ENCODE peak calls at places on chromosomes 16 and 17, in seven cellular contexts. S is endothelial cell of umbilical vein, P is HepG2, J is GM23338, M is astrocyte, D is PC-3, Z is H1. C is an unnamed sample.

GRCh38 chr17:15392326-15392739 is 50.9 kb upstream of the TEKT3 start:
- DNase-seq in S (peak; percentile 18), M (peak; percentile 90), D (peak; percentile 99), Z (no peak), P (no peak), J (no peak), C (no peak)

GRCh38 chr16:9364721-9365693 is 273.6 kb downstream of the HAPSTR1 start:
- DNase-seq in Z (peak; percentile 4), P (peak; percentile 86), D (no peak), M (no peak), J (no peak), S (no peak), C (no peak)

GRCh38 chr17:55286681-55287589 is 22.2 kb downstream of the HLF start:
- DNase-seq in D (peak; percentile 17), M (peak; percentile 55), P (peak; percentile 100), S (no peak), Z (no peak), J (no peak), C (peak; percentile 28)

GRCh38 chr17:4965311-4965986 is 2.2 kb downstream of the SPAG7 start:
- DNase-seq in P (no peak), Z (no peak), J (no peak), D (no peak), S (no peak), M (no peak), C (peak; percentile 89)

GRCh38 chr16:58211245-58211644 is 13.3 kb upstream of the CSNK2A2 start:
- DNase-seq in Z (no peak), M (no peak), P (no peak), S (no peak), D (peak; percentile 30), J (no peak), C (no peak)

GRCh38 chr17:61353211-61353610 is 46.4 kb upstream of the TBX2 start:
- DNase-seq in M (no peak), D (no peak), P (no peak), Z (no peak), S (no peak), J (no peak), C (no peak)

GRCh38 chr17:5809056-5809455 is 224.7 kb upstream of the NLRP1 start:
- DNase-seq in P (no peak), Z (no peak), D (no peak), J (no peak), S (no peak), M (no peak), C (no peak)

GRCh38 chr16:73126453-73126853 is 78.5 kb upstream of the ZFHX3 start:
- DNase-seq in P (peak; percentile 45), M (peak; percentile 61), S (no peak), Z (no peak), J (no peak), D (no peak), C (peak; percentile 24)

GRCh38 chr16:48559462-48560211 is 50.3 kb downstream of the N4BP1 start:
- DNase-seq in M (no peak), P (no peak), Z (no peak), D (no peak), J (peak; percentile 42), S (no peak), C (no peak)

GRCh38 chr16:2831203-2831602 is 1.1 kb downstream of the ZG16B start:
- DNase-seq in S (no peak), D (no peak), J (no peak), Z (no peak), P (no peak), M (no peak), C (no peak)

GRCh38 chr16:74192281-74192680 is 104.3 kb upstream of the PSMD7 start:
- DNase-seq in D (no peak), M (no peak), P (no peak), Z (no peak), S (no peak), J (no peak), C (no peak)

GRCh38 chr17:45895969-45896793 is 1.8 kb downstream of the MAPT start:
- DNase-seq in M (no peak), D (no peak), S (no peak), Z (peak; percentile 60), P (no peak), J (peak; percentile 46), C (no peak)

GRCh38 chr16:57118461-57119084 is 26.2 kb downstream of the CPNE2 start:
- DNase-seq in J (no peak), D (no peak), S (no peak), Z (no peak), P (no peak), M (no peak), C (no peak)

GRCh38 chr17:63699638-63700527 is at the start of gene LIMD2:
- DNase-seq in P (no peak), J (peak; percentile 72), S (peak; percentile 54), M (no peak), D (peak; percentile 25), Z (peak; percentile 82), C (peak; percentile 8)

GRCh38 chr17:49896860-49897259 is 49.0 kb upstream of the TAC4 start:
- DNase-seq in Z (no peak), S (no peak), M (no peak), J (no peak), D (no peak), P (no peak), C (peak; percentile 65)

GRCh38 chr17:75087558-75088453 is at the start of gene SLC16A5:
- DNase-seq in D (no peak), J (peak; percentile 98), Z (peak; percentile 95), M (peak; percentile 58), P (peak; percentile 91), S (peak; percentile 81), C (peak; percentile 97)

GRCh38 chr17:61458000-61458399 is 5.8 kb downstream of the TBX4 start:
- DNase-seq in P (no peak), D (no peak), J (no peak), Z (no peak), M (no peak), S (no peak), C (no peak)

GRCh38 chr17:64057701-64058263 is 37.3 kb upstream of the ICAM2 start:
- DNase-seq in D (peak; percentile 84), S (no peak), P (peak; percentile 66), M (no peak), J (no peak), Z (no peak), C (no peak)

GRCh38 chr16:73196670-73197069 is 148.7 kb upstream of the ZFHX3 start:
- DNase-seq in Z (peak; percentile 74), P (peak; percentile 70), S (peak; percentile 78), D (peak; percentile 68), M (peak; percentile 35), J (peak; percentile 92), C (peak; percentile 94)

GRCh38 chr17:60934723-60935122 is 257.1 kb downstream of the BCAS3 start:
- DNase-seq in S (no peak), J (peak; percentile 2), P (no peak), M (no peak), Z (no peak), D (peak; percentile 31), C (no peak)

GRCh38 chr16:67158637-67159600 is 790 bp downstream of the TRADD start:
- DNase-seq in M (no peak), J (peak; percentile 62), P (peak; percentile 48), Z (peak; percentile 73), D (peak; percentile 49), S (no peak), C (peak; percentile 80)

DNA sequence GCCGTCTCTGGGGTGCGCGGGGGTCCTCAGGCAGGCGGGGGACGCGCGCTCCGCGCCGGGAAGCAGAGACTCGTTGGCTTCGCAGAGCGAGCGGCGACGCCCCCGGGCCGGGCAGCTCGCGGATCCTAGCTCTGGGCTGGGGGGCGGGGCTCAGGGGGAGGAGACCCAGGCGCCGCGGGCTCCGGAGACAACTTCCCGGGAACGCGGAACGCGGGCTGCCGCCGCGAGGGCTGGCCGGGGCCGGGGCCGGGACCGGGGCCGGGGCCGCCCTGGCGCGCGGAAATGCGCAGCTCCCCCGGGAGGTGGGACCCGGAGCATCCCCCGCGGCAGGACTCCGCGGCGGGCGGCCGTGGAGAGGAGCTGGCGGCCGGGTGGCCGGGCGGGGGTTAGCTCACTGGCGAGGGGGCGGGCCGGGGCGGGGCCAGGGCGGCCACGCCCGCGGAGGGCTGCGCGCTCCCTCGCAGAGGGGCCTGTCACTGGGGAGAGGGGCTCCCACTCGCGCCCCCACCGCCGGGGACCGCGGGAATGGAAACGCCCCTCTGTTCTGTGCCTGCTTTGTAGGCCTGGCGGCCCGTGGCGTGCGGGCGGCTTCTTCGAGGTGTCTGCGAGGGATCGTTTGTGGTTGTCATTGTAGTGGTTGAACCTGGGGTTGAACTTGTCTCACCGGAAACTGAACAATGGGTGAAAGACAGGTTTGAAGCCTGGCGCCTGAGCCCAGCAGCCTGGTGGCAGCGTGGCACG is at the start of gene GAS7:
- DNase-seq in J (peak; percentile 86), S (no peak), Z (peak; percentile 89), P (no peak), M (no peak), D (no peak), C (peak; percentile 63)
- H2AFZ ChIP-seq in J (peak within 1 kb of the TSS; percentile 94), S (no peak within 1 kb of the TSS), Z (peak within 1 kb of the TSS; percentile 89), P (no peak within 1 kb of the TSS), M (peak within 1 kb of the TSS; percentile 80), D (no peak within 1 kb of the TSS), C (peak within 1 kb of the TSS; percentile 79)

GRCh38 chr17:79340286-79340685 is 265.7 kb downstream of the ENGASE start:
- DNase-seq in P (no peak), D (no peak), Z (no peak), S (no peak), J (no peak), M (no peak), C (no peak)
- H2AFZ ChIP-seq in P (no peak overlapping the region), D (no peak overlapping the region), Z (no peak overlapping the region), S (no peak overlapping the region), J (no peak overlapping the region), M (no peak overlapping the region), C (no peak overlapping the region)

DNA sequence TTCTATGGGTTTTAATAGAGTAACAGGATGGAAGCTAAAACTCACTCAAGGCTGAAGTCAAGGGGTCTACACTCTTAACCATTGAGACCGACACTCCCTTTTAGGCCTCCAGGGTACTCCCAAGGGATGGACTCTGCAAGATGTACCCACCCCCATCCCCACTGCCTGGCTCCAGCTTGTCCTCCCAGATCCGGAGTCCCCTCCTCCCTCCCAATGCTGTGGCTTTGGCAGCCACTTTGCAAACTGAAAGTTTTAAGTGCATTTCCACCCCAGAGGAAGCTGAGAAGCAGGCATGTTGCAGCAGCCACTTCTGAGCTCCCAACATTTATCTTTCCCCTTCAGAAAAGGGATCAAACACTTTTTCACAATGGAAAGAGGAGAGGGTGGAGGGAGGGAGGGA is 115.3 kb downstream of the COPRS start:
- DNase-seq in P (no peak), J (peak; percentile 55), D (no peak), S (no peak), M (peak; percentile 42), Z (no peak), C (no peak)
- H2AFZ ChIP-seq in P (no peak overlapping the region), J (peak overlapping the region; percentile 64), D (no peak overlapping the region), S (no peak overlapping the region), M (peak overlapping the region; percentile 35), Z (peak overlapping the region; percentile 3), C (no peak overlapping the region)

GRCh38 chr17:36938566-36939058 is 1.3 kb downstream of the LHX1 start:
- DNase-seq in D (no peak), S (no peak), P (no peak), M (no peak), Z (no peak), J (no peak), C (no peak)

GRCh38 chr17:36936455-36936934 is 780 bp upstream of the LHX1 start:
- DNase-seq in Z (peak; percentile 95), D (no peak), S (no peak), J (peak; percentile 90), P (no peak), M (no peak), C (peak; percentile 8)

GRCh38 chr17:36935681-36936454 is 1.4 kb upstream of the LHX1 start:
- DNase-seq in M (no peak), P (no peak), D (no peak), J (peak; percentile 84), S (no peak), Z (peak; percentile 83), C (no peak)

GRCh38 chr17:36937961-36938565 is 788 bp downstream of the LHX1 start:
- DNase-seq in D (no peak), S (peak; percentile 33), M (peak; percentile 25), Z (peak; percentile 76), J (peak; percentile 68), P (no peak), C (peak; percentile 42)

GRCh38 chr17:36937001-36937960 is at the start of gene LHX1:
- DNase-seq in M (no peak), D (no peak), Z (peak; percentile 76), J (peak; percentile 76), S (no peak), P (no peak), C (no peak)
- H2AFZ ChIP-seq in M (peak within 1 kb of the TSS; percentile 34), D (no peak within 1 kb of the TSS), Z (peak within 1 kb of the TSS; percentile 48), J (peak within 1 kb of the TSS; percentile 97), S (no peak within 1 kb of the TSS), P (no peak within 1 kb of the TSS), C (peak within 1 kb of the TSS; percentile 21)